ENCODE peak calls at places on chromosomes 1 and 21, in nine cellular contexts. J is thyroid gland, G is AG10803, W is epithelial cell of esophagus, H is fibroblast of mammary gland, V is body of pancreas, N is heart left ventricle, Q is suprapubic skin, B is sigmoid colon. O is an unnamed sample.

GRCh38 chr1:23722652-23723051 is 20.6 kb upstream of the ELOA start:
- DNase-seq in J (no peak), G (no peak), W (no peak), H (no peak), V (no peak), N (no peak), Q (no peak), B (no peak), O (no peak)

GRCh38 chr1:197024460-197024859 is 42.6 kb downstream of the F13B start:
- DNase-seq in J (no peak), G (peak; percentile 68), W (no peak), H (no peak), V (no peak), N (no peak), Q (no peak), B (no peak), O (no peak)

GRCh38 chr1:153395136-153395685 is 4.3 kb upstream of the S100A8 start:
- DNase-seq in J (no peak), G (peak; percentile 5), W (peak; percentile 84), H (peak; percentile 32), V (no peak), N (no peak), Q (no peak), B (no peak), O (peak; percentile 55)

GRCh38 chr1:225883616-225884265 is 1.6 kb upstream of the TMEM63A start:
- DNase-seq in J (no peak), G (no peak), W (no peak), H (no peak), V (no peak), N (no peak), Q (no peak), B (no peak), O (no peak)

GRCh38 chr1:204080163-204080903 is 7.4 kb downstream of the SOX13 start:
- DNase-seq in J (peak; percentile 100), G (peak; percentile 89), W (peak; percentile 97), H (peak; percentile 84), V (peak; percentile 92), N (peak; percentile 65), Q (peak; percentile 81), B (peak; percentile 92), O (no peak)

GRCh38 chr1:109547412-109548320 is 749 bp upstream of the GNAI3 start:
- DNase-seq in J (peak; percentile 35), G (no peak), W (peak; percentile 32), H (peak; percentile 16), V (peak; percentile 57), N (no peak), Q (no peak), B (peak; percentile 72), O (no peak)

GRCh38 chr21:39631842-39632577 is 19.3 kb downstream of the B3GALT5 start:
- DNase-seq in J (no peak), G (no peak), W (no peak), H (no peak), V (no peak), N (no peak), Q (no peak), B (no peak), O (no peak)

GRCh38 chr1:160161965-160162705 is 10.7 kb downstream of the ATP1A4 start:
- DNase-seq in J (peak; percentile 45), G (peak; percentile 31), W (peak; percentile 15), H (peak; percentile 19), V (no peak), N (peak; percentile 29), Q (no peak), B (no peak), O (no peak)

GRCh38 chr1:117095237-117095636 is 26.3 kb downstream of the TRIM45 start:
- DNase-seq in J (no peak), G (peak; percentile 88), W (no peak), H (peak; percentile 90), V (no peak), N (no peak), Q (no peak), B (no peak), O (no peak)

GRCh38 chr1:162570718-162571117 is 9.2 kb downstream of the UAP1 start:
- DNase-seq in J (no peak), G (no peak), W (no peak), H (no peak), V (no peak), N (no peak), Q (no peak), B (no peak), O (no peak)

GRCh38 chr1:39788758-39789570 is at the start of gene BMP8B:
- DNase-seq in J (peak; percentile 65), G (no peak), W (peak; percentile 49), H (no peak), V (peak; percentile 77), N (peak; percentile 43), Q (no peak), B (peak; percentile 70), O (no peak)

GRCh38 chr1:205484985-205485967 is 19.2 kb upstream of the CDK18 start:
- DNase-seq in J (peak; percentile 74), G (peak; percentile 58), W (peak; percentile 75), H (peak; percentile 54), V (peak; percentile 76), N (peak; percentile 62), Q (no peak), B (peak; percentile 75), O (no peak)

GRCh38 chr1:154404984-154405761 is at the start of gene IL6R:
- DNase-seq in J (peak; percentile 84), G (peak; percentile 95), W (peak; percentile 97), H (peak; percentile 92), V (peak; percentile 87), N (peak; percentile 90), Q (peak; percentile 97), B (peak; percentile 99), O (peak; percentile 77)

GRCh38 chr1:7233646-7234470 is 448.6 kb downstream of the CAMTA1 start:
- DNase-seq in J (no peak), G (no peak), W (no peak), H (peak; percentile 13), V (no peak), N (no peak), Q (no peak), B (no peak), O (peak; percentile 52)

GRCh38 chr1:153546371-153546770 is 765 bp upstream of the S100A4 start:
- DNase-seq in J (no peak), G (no peak), W (no peak), H (no peak), V (no peak), N (no peak), Q (no peak), B (no peak), O (no peak)

GRCh38 chr1:171507435-171507834 is 22.1 kb downstream of the PRRC2C start:
- DNase-seq in J (no peak), G (no peak), W (peak; percentile 38), H (no peak), V (no peak), N (no peak), Q (no peak), B (no peak), O (no peak)

GRCh38 chr21:34372321-34372720 is 3.0 kb upstream of the SMIM11 start:
- DNase-seq in J (no peak), G (no peak), W (no peak), H (no peak), V (no peak), N (peak; percentile 2), Q (no peak), B (no peak), O (peak; percentile 31)

GRCh38 chr1:200262326-200262965 is 147.4 kb downstream of the ZNF281 start:
- DNase-seq in J (no peak), G (no peak), W (no peak), H (no peak), V (no peak), N (no peak), Q (no peak), B (no peak), O (no peak)

GRCh38 chr1:36797761-36798160 is 236.6 kb downstream of the GRIK3 start:
- DNase-seq in J (no peak), G (no peak), W (no peak), H (no peak), V (no peak), N (no peak), Q (no peak), B (no peak), O (no peak)

GRCh38 chr1:30686236-30686635 is 37.1 kb downstream of the MATN1 start:
- DNase-seq in J (no peak), G (no peak), W (no peak), H (no peak), V (peak; percentile 9), N (no peak), Q (no peak), B (peak; percentile 64), O (no peak)

GRCh38 chr1:160332516-160332915 is 10.5 kb downstream of the COPA start:
- DNase-seq in J (no peak), G (no peak), W (no peak), H (no peak), V (no peak), N (no peak), Q (no peak), B (no peak), O (no peak)

GRCh38 chr1:157691285-157691920 is 9.2 kb downstream of the FCRL3 start:
- DNase-seq in J (no peak), G (peak; percentile 40), W (peak; percentile 43), H (peak; percentile 18), V (no peak), N (no peak), Q (no peak), B (no peak), O (no peak)
- TF ChIP-seq CTCF in J (no peak), G (peak; percentile 62), W (peak; percentile 72), H (peak; percentile 47), V (peak; percentile 34), N (no peak), Q (no peak), B (no peak), O (peak; percentile 73)

GRCh38 chr1:231432996-231433395 is 10.9 kb upstream of the EGLN1 start:
- DNase-seq in J (no peak), G (no peak), W (no peak), H (no peak), V (no peak), N (no peak), Q (no peak), B (no peak), O (no peak)

GRCh38 chr1:231428392-231428791 is 6.3 kb upstream of the EGLN1 start:
- DNase-seq in J (no peak), G (no peak), W (no peak), H (no peak), V (no peak), N (no peak), Q (no peak), B (no peak), O (no peak)

GRCh38 chr1:231431665-231432415 is 9.8 kb upstream of the EGLN1 start:
- DNase-seq in J (no peak), G (no peak), W (no peak), H (no peak), V (no peak), N (no peak), Q (no peak), B (no peak), O (no peak)
- TF ChIP-seq CTCF in J (no peak), G (no peak), W (no peak), H (no peak), V (no peak), N (no peak), Q (no peak), B (no peak), O (no peak)

GRCh38 chr1:13513885-13514546 is at the start of gene LRRC38:
- DNase-seq in J (no peak), G (no peak), W (no peak), H (peak; percentile 4), V (no peak), N (peak; percentile 40), Q (no peak), B (no peak), O (no peak)
- TF ChIP-seq CTCF in J (no peak), G (no peak), W (no peak), H (no peak), V (no peak), N (no peak), Q (no peak), B (no peak), O (peak; percentile 37)

GRCh38 chr1:69321311-69321710 is 246.4 kb upstream of the LRRC7 start:
- DNase-seq in J (no peak), G (no peak), W (no peak), H (no peak), V (no peak), N (no peak), Q (no peak), B (no peak), O (no peak)
- TF ChIP-seq CTCF in J (no peak), G (no peak), W (no peak), H (no peak), V (no peak), N (no peak), Q (no peak), B (no peak), O (no peak)

O was measured in type B pancreatic cell.